ENCODE peak calls at places on chromosomes 5 and 9, in eight cellular contexts. One of them, this sample, is unnamed.

GRCh38 chr9:127761491-127761904 is 17.0 kb downstream of the SH2D3C start:
- DNase-seq in aorta: no peak
- DNase-seq in heart right ventricle: no peak
- DNase-seq in GM23248: no peak
- DNase-seq in kidney epithelial cell: no peak
- DNase-seq in dorsolateral prefrontal cortex: no peak
- DNase-seq in Karpas-422: no peak
- DNase-seq in CD4-positive, CD25-positive, alpha-beta regulatory T cell: no peak
- DNase-seq in this sample: no peak

GRCh38 chr5:154647760-154648143 is 107.4 kb upstream of the LARP1 start:
- DNase-seq in aorta: no peak
- DNase-seq in heart right ventricle: no peak
- DNase-seq in kidney epithelial cell: no peak
- DNase-seq in Karpas-422: no peak
- DNase-seq in dorsolateral prefrontal cortex: no peak
- DNase-seq in GM23248: peak; percentile 15
- DNase-seq in CD4-positive, CD25-positive, alpha-beta regulatory T cell: no peak
- DNase-seq in this sample: no peak

GRCh38 chr5:81171769-81172168 is 61.4 kb upstream of the CKMT2 start:
- DNase-seq in dorsolateral prefrontal cortex: no peak
- DNase-seq in CD4-positive, CD25-positive, alpha-beta regulatory T cell: no peak
- DNase-seq in GM23248: no peak
- DNase-seq in Karpas-422: no peak
- DNase-seq in aorta: no peak
- DNase-seq in kidney epithelial cell: no peak
- DNase-seq in heart right ventricle: no peak
- DNase-seq in this sample: no peak

GRCh38 chr5:127555826-127556225 is 38.4 kb downstream of the PRRC1 start:
- DNase-seq in Karpas-422: no peak
- DNase-seq in aorta: no peak
- DNase-seq in dorsolateral prefrontal cortex: no peak
- DNase-seq in GM23248: no peak
- DNase-seq in kidney epithelial cell: no peak
- DNase-seq in CD4-positive, CD25-positive, alpha-beta regulatory T cell: no peak
- DNase-seq in heart right ventricle: no peak
- DNase-seq in this sample: no peak

GRCh38 chr9:95182854-95183563 is 134.5 kb downstream of the FANCC start:
- DNase-seq in heart right ventricle: no peak
- DNase-seq in GM23248: no peak
- DNase-seq in CD4-positive, CD25-positive, alpha-beta regulatory T cell: no peak
- DNase-seq in aorta: no peak
- DNase-seq in Karpas-422: peak; percentile 16
- DNase-seq in dorsolateral prefrontal cortex: no peak
- DNase-seq in kidney epithelial cell: no peak
- DNase-seq in this sample: no peak

GRCh38 chr5:50800410-50800809 is 134.0 kb downstream of the PARP8 start:
- DNase-seq in CD4-positive, CD25-positive, alpha-beta regulatory T cell: no peak
- DNase-seq in heart right ventricle: no peak
- DNase-seq in aorta: no peak
- DNase-seq in dorsolateral prefrontal cortex: no peak
- DNase-seq in GM23248: no peak
- DNase-seq in kidney epithelial cell: no peak
- DNase-seq in Karpas-422: no peak
- DNase-seq in this sample: no peak

GRCh38 chr9:109590945-109591344 is 92.8 kb upstream of the PTPN3 start:
- DNase-seq in aorta: peak; percentile 89
- DNase-seq in CD4-positive, CD25-positive, alpha-beta regulatory T cell: no peak
- DNase-seq in GM23248: no peak
- DNase-seq in dorsolateral prefrontal cortex: no peak
- DNase-seq in Karpas-422: no peak
- DNase-seq in kidney epithelial cell: no peak
- DNase-seq in heart right ventricle: peak; percentile 27
- DNase-seq in this sample: no peak

GRCh38 chr5:57687641-57688040 is 205.0 kb upstream of the ACTBL2 start:
- DNase-seq in Karpas-422: no peak
- DNase-seq in aorta: no peak
- DNase-seq in GM23248: no peak
- DNase-seq in dorsolateral prefrontal cortex: no peak
- DNase-seq in kidney epithelial cell: no peak
- DNase-seq in CD4-positive, CD25-positive, alpha-beta regulatory T cell: no peak
- DNase-seq in heart right ventricle: no peak
- DNase-seq in this sample: no peak

GRCh38 chr9:116308070-116308469 is 154.5 kb downstream of the PAPPA start:
- DNase-seq in Karpas-422: no peak
- DNase-seq in aorta: no peak
- DNase-seq in CD4-positive, CD25-positive, alpha-beta regulatory T cell: no peak
- DNase-seq in kidney epithelial cell: no peak
- DNase-seq in dorsolateral prefrontal cortex: no peak
- DNase-seq in heart right ventricle: no peak
- DNase-seq in GM23248: no peak
- DNase-seq in this sample: no peak

GRCh38 chr9:36797471-36798220 is 225.0 kb downstream of the MELK start:
- DNase-seq in dorsolateral prefrontal cortex: no peak
- DNase-seq in Karpas-422: no peak
- DNase-seq in aorta: no peak
- DNase-seq in heart right ventricle: no peak
- DNase-seq in kidney epithelial cell: no peak
- DNase-seq in GM23248: no peak
- DNase-seq in CD4-positive, CD25-positive, alpha-beta regulatory T cell: no peak
- DNase-seq in this sample: no peak

GRCh38 chr9:126386088-126386487 is 59.5 kb downstream of the MVB12B start:
- DNase-seq in dorsolateral prefrontal cortex: no peak
- DNase-seq in kidney epithelial cell: no peak
- DNase-seq in heart right ventricle: no peak
- DNase-seq in CD4-positive, CD25-positive, alpha-beta regulatory T cell: no peak
- DNase-seq in aorta: no peak
- DNase-seq in GM23248: peak; percentile 43
- DNase-seq in Karpas-422: peak; percentile 53
- DNase-seq in this sample: no peak

GRCh38 chr5:166926098-166926497 is 1365.3 kb upstream of the WWC1 start:
- DNase-seq in CD4-positive, CD25-positive, alpha-beta regulatory T cell: no peak
- DNase-seq in aorta: no peak
- DNase-seq in dorsolateral prefrontal cortex: no peak
- DNase-seq in GM23248: no peak
- DNase-seq in Karpas-422: no peak
- DNase-seq in kidney epithelial cell: no peak
- DNase-seq in heart right ventricle: no peak
- DNase-seq in this sample: no peak

GRCh38 chr5:173781432-173781825 is 106.7 kb upstream of the CPEB4 start:
- DNase-seq in dorsolateral prefrontal cortex: no peak
- DNase-seq in Karpas-422: no peak
- DNase-seq in CD4-positive, CD25-positive, alpha-beta regulatory T cell: no peak
- DNase-seq in heart right ventricle: no peak
- DNase-seq in aorta: no peak
- DNase-seq in kidney epithelial cell: no peak
- DNase-seq in GM23248: no peak
- DNase-seq in this sample: peak; percentile 23
- H3K4me3 ChIP-seq in dorsolateral prefrontal cortex: no peak overlapping the region
- H3K4me3 ChIP-seq in Karpas-422: no peak overlapping the region
- H3K4me3 ChIP-seq in CD4-positive, CD25-positive, alpha-beta regulatory T cell: peak overlapping the region; percentile 67
- H3K4me3 ChIP-seq in heart right ventricle: no peak overlapping the region
- H3K4me3 ChIP-seq in aorta: no peak overlapping the region
- H3K4me3 ChIP-seq in kidney epithelial cell: no peak overlapping the region
- H3K4me3 ChIP-seq in GM23248: peak overlapping the region; percentile 51
- H3K4me3 ChIP-seq in this sample: no peak overlapping the region

GRCh38 chr9:98848450-98849149 is 41.1 kb downstream of the GALNT12 start:
- DNase-seq in CD4-positive, CD25-positive, alpha-beta regulatory T cell: peak; percentile 81
- DNase-seq in aorta: peak; percentile 97
- DNase-seq in GM23248: peak; percentile 92
- DNase-seq in heart right ventricle: peak; percentile 92
- DNase-seq in dorsolateral prefrontal cortex: peak; percentile 91
- DNase-seq in Karpas-422: peak; percentile 91
- DNase-seq in kidney epithelial cell: peak; percentile 93
- DNase-seq in this sample: peak; percentile 90
- H3K4me3 ChIP-seq in CD4-positive, CD25-positive, alpha-beta regulatory T cell: no peak overlapping the region
- H3K4me3 ChIP-seq in aorta: peak overlapping the region; percentile 25
- H3K4me3 ChIP-seq in GM23248: peak overlapping the region; percentile 69
- H3K4me3 ChIP-seq in heart right ventricle: peak overlapping the region; percentile 45
- H3K4me3 ChIP-seq in dorsolateral prefrontal cortex: peak overlapping the region; percentile 48
- H3K4me3 ChIP-seq in Karpas-422: no peak overlapping the region
- H3K4me3 ChIP-seq in kidney epithelial cell: no peak overlapping the region
- H3K4me3 ChIP-seq in this sample: peak overlapping the region; percentile 11

DNA sequence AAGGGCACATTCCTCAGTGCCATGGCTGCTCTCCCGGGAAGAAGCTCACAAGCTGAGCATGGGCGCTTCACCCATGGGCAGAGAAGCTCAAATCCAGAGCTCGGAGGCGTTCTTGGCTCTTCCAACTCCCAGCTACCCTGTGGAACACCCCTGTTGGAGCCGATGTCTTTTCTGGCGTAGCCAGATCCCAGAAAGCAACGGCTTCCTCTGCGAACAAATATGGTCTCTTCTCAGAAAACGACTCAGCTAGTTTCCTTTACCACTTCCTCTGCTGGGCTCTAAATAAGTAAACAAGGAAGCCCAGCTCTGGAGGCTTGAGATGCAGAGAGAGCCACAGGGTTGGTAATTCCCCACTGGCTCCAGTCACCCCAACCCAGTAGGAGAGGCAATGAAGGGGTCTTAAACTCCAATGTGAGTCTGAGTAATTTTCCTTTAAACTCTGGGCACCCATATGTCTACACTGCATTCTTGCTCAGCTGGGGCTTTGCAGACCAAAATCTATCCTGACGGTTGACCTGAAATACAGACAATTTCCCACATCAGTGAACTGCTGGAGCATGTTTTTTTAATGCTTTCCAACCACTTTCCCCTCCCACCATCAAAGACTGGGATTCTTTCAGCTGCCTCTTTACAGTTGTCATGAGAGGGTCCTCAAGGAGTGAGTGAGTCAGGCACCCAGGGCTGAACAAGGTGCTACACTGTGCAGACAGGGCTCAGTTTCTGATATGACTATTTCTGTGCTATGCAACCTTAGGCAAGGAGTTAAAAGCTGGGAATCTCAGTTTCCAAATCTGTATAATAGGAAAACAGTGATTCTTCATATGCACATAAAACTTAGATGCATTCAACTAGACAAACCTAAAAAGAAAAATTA is at the start of gene LCP2:
- DNase-seq in aorta: no peak
- DNase-seq in Karpas-422: no peak
- DNase-seq in dorsolateral prefrontal cortex: no peak
- DNase-seq in GM23248: no peak
- DNase-seq in heart right ventricle: no peak
- DNase-seq in CD4-positive, CD25-positive, alpha-beta regulatory T cell: peak; percentile 86
- DNase-seq in kidney epithelial cell: no peak
- DNase-seq in this sample: no peak
- H3K4me3 ChIP-seq in aorta: no peak within 1 kb of the TSS
- H3K4me3 ChIP-seq in Karpas-422: no peak within 1 kb of the TSS
- H3K4me3 ChIP-seq in dorsolateral prefrontal cortex: peak within 1 kb of the TSS; percentile 37
- H3K4me3 ChIP-seq in GM23248: no peak within 1 kb of the TSS
- H3K4me3 ChIP-seq in heart right ventricle: peak within 1 kb of the TSS; percentile 56
- H3K4me3 ChIP-seq in CD4-positive, CD25-positive, alpha-beta regulatory T cell: peak within 1 kb of the TSS; percentile 99
- H3K4me3 ChIP-seq in kidney epithelial cell: no peak within 1 kb of the TSS
- H3K4me3 ChIP-seq in this sample: no peak within 1 kb of the TSS

GRCh38 chr5:160420331-160420610 is 1.4 kb upstream of the PTTG1 start:
- DNase-seq in dorsolateral prefrontal cortex: no peak
- DNase-seq in kidney epithelial cell: no peak
- DNase-seq in GM23248: no peak
- DNase-seq in CD4-positive, CD25-positive, alpha-beta regulatory T cell: no peak
- DNase-seq in aorta: no peak
- DNase-seq in Karpas-422: peak; percentile 64
- DNase-seq in heart right ventricle: no peak
- DNase-seq in this sample: no peak
- H3K4me3 ChIP-seq in dorsolateral prefrontal cortex: no peak overlapping the region
- H3K4me3 ChIP-seq in kidney epithelial cell: no peak overlapping the region
- H3K4me3 ChIP-seq in GM23248: no peak overlapping the region
- H3K4me3 ChIP-seq in CD4-positive, CD25-positive, alpha-beta regulatory T cell: peak overlapping the region; percentile 90
- H3K4me3 ChIP-seq in aorta: no peak overlapping the region
- H3K4me3 ChIP-seq in Karpas-422: peak overlapping the region; percentile 92
- H3K4me3 ChIP-seq in heart right ventricle: no peak overlapping the region
- H3K4me3 ChIP-seq in this sample: no peak overlapping the region

DNA sequence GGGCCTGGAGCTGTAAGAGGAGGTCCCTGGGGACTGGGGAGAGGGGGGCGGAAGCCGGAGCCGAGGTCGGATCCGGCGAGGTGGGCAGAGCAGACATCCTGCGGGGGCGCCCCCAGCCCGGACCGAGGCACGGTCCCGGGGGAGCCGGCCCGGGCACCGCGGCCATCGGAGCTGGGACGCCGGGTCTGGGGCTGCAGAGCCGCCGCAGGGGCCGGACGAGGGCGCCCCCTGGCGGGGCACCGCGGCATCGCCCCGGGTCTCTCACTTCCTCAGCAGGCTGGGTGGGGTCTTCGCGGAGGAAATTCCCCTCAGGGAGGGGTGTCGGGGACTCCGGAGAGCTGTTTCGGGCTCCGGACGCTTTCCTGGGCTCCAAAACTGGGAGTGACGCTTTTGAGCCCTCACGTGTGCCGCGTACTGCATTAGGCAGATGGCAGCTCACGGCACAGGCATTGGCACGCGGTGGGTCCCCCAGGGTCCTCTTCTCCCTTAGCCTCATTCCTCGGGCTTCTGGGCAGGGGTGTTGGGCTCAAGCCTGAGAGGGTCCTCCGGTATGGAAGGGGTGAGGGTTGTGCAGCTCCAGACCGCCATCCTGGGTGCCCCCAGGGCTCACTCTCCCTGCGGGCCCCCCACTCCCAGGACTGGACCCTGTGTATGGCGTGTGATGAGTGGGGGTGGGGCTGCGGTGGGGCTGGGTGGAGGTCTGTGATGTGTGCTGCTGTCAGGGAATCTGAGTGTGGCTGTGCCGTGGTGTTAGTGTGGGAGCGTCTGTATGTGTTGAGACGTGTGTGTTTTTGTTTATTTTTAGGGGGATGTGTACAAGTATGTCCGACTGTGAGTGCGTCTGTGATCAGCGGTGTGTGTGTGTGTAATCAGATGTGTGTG is 29.6 kb downstream of the LHX2 start:
- DNase-seq in kidney epithelial cell: no peak
- DNase-seq in aorta: peak; percentile 84
- DNase-seq in CD4-positive, CD25-positive, alpha-beta regulatory T cell: no peak
- DNase-seq in Karpas-422: peak; percentile 63
- DNase-seq in heart right ventricle: peak; percentile 72
- DNase-seq in dorsolateral prefrontal cortex: no peak
- DNase-seq in GM23248: peak; percentile 44
- DNase-seq in this sample: no peak
- H3K4me3 ChIP-seq in kidney epithelial cell: peak overlapping the region; percentile 11
- H3K4me3 ChIP-seq in aorta: no peak overlapping the region
- H3K4me3 ChIP-seq in CD4-positive, CD25-positive, alpha-beta regulatory T cell: no peak overlapping the region
- H3K4me3 ChIP-seq in Karpas-422: peak overlapping the region; percentile 22
- H3K4me3 ChIP-seq in heart right ventricle: peak overlapping the region; percentile 51
- H3K4me3 ChIP-seq in dorsolateral prefrontal cortex: peak overlapping the region; percentile 46
- H3K4me3 ChIP-seq in GM23248: peak overlapping the region; percentile 71
- H3K4me3 ChIP-seq in this sample: peak overlapping the region; percentile 36

This sample was measured in AG04450.